ENCODE peak calls at places on chromosomes 16 and 17, in six cellular contexts. D, F, Z, E, J and X are unnamed samples.

GRCh38 chr16:57694556-57695377 is at the start of gene DRC7:
- DNase-seq in Z (no peak), J (no peak), D (peak; percentile 57), E (no peak), F (peak; percentile 25), X (peak; percentile 83)

GRCh38 chr17:45877467-45877866 is 16.9 kb upstream of the MAPT start:
- DNase-seq in F (no peak), E (no peak), J (no peak), Z (no peak), D (no peak), X (no peak)

GRCh38 chr16:84020353-84020752 is 22.2 kb downstream of the SLC38A8 start:
- DNase-seq in E (no peak), F (no peak), Z (no peak), D (no peak), J (no peak), X (no peak)

GRCh38 chr17:61846976-61847375 is 16.4 kb downstream of the BRIP1 start:
- DNase-seq in D (no peak), J (no peak), E (no peak), F (no peak), Z (no peak), X (no peak)

GRCh38 chr17:6506679-6507231 is 49.6 kb downstream of the PITPNM3 start:
- DNase-seq in Z (peak; percentile 78), F (peak; percentile 82), E (no peak), J (no peak), D (peak; percentile 45), X (no peak)

GRCh38 chr17:1362964-1363363 is 37.1 kb downstream of the YWHAE start:
- DNase-seq in F (peak; percentile 42), J (no peak), Z (no peak), D (no peak), E (no peak), X (no peak)

GRCh38 chr16:11143741-11144035 is 112.3 kb downstream of the SOCS1 start:
- DNase-seq in D (no peak), F (no peak), Z (no peak), E (no peak), J (no peak), X (no peak)

GRCh38 chr16:4212934-4213296 is 29.0 kb downstream of the SRL start:
- DNase-seq in Z (no peak), J (no peak), E (no peak), D (no peak), F (no peak), X (no peak)

GRCh38 chr16:81497690-81498089 is 53.1 kb downstream of the CMIP start:
- DNase-seq in E (no peak), J (no peak), D (no peak), Z (no peak), F (no peak), X (peak; percentile 80)

GRCh38 chr16:38941-39892 is 14.2 kb downstream of the POLR3K start:
- DNase-seq in E (no peak), J (no peak), D (peak; percentile 73), F (peak; percentile 77), Z (no peak), X (peak; percentile 92)

DNA sequence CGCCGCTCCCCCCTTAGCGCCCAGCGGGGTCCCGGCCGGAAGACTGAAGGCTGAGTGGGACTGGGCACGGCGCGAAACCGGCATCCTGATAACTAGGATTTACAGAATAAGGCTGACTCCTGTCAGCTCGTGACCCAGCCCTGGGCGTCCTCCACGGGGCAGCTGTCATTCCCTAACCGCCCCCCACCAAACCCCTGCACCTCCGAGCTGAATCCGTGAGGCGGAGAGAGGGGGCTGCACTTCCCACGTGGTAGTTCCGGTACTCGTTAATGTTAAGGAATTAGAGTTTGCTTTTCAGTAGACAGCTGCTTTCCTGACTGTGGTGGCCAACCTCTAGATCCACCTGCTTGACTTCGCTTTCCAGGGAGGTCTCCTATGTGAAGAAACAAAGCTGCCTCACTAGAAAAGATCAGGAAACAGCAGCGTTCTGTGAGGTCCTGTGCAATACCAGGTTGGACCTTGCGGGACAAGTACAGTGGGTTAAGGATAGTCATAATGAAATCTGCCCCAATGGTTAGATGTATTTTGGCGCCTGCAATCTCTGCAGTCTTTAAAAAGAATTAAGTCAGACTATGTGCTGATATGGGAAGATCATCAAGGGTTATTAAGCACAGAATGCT is 1.0 kb upstream of the WBP2 start:
- DNase-seq in D (peak; percentile 33), J (no peak), F (peak; percentile 51), E (no peak), Z (no peak), X (no peak)
- TF ChIP-seq POLR2AphosphoS5 in D (no peak), J (no peak), F (no peak), E (no peak), Z (no peak), X (no peak)

GRCh38 chr16:69440236-69440635 is 15.8 kb downstream of the CYB5B start:
- DNase-seq in D (no peak), E (no peak), F (no peak), Z (no peak), J (no peak), X (no peak)

GRCh38 chr16:69443809-69444611 is 19.6 kb downstream of the CYB5B start:
- DNase-seq in F (peak; percentile 27), Z (no peak), D (no peak), J (peak; percentile 15), E (peak; percentile 28), X (no peak)

GRCh38 chr16:69448470-69449193 is 24.2 kb downstream of the CYB5B start:
- DNase-seq in F (no peak), J (no peak), D (no peak), E (no peak), Z (no peak), X (no peak)

GRCh38 chr16:69444873-69445517 is 20.6 kb downstream of the CYB5B start:
- DNase-seq in D (no peak), Z (no peak), E (no peak), F (no peak), J (no peak), X (no peak)
- H3K4me3 ChIP-seq in D (peak overlapping the region; percentile 9), Z (peak overlapping the region; percentile 37), E (no peak overlapping the region), F (no peak overlapping the region), J (no peak overlapping the region), X (no peak overlapping the region)

GRCh38 chr17:31570231-31570630 is 178.8 kb downstream of the RAB11FIP4 start:
- DNase-seq in Z (no peak), J (no peak), E (no peak), D (no peak), F (no peak), X (no peak)
- TF ChIP-seq CTCF in Z (no peak), J (no peak), E (no peak), D (no peak), F (no peak), X (no peak)

GRCh38 chr16:74757347-74757746 is 17.3 kb downstream of the FA2H start:
- DNase-seq in E (no peak), D (no peak), F (no peak), J (no peak), Z (no peak), X (no peak)
- TF ChIP-seq POLR2AphosphoS5 in E (no peak), D (no peak), F (no peak), J (no peak), Z (no peak), X (no peak)

GRCh38 chr17:15441315-15441714 is 26.1 kb downstream of the CDRT4 start:
- DNase-seq in Z (no peak), E (no peak), D (no peak), F (no peak), J (no peak), X (no peak)

GRCh38 chr17:15440347-15440746 is 27.1 kb downstream of the CDRT4 start:
- DNase-seq in J (no peak), F (no peak), Z (no peak), D (no peak), E (no peak), X (no peak)

GRCh38 chr17:15431766-15432165 is 35.7 kb downstream of the CDRT4 start:
- DNase-seq in Z (no peak), F (no peak), E (no peak), D (no peak), J (no peak), X (no peak)

GRCh38 chr17:15432807-15433547 is 34.4 kb downstream of the CDRT4 start:
- DNase-seq in Z (no peak), D (no peak), F (no peak), J (no peak), E (no peak), X (no peak)

GRCh38 chr17:15436399-15437369 is 30.7 kb downstream of the CDRT4 start:
- DNase-seq in J (no peak), Z (no peak), E (no peak), D (peak; percentile 44), F (peak; percentile 63), X (no peak)
- H3K4me3 ChIP-seq in J (no peak overlapping the region), Z (no peak overlapping the region), E (no peak overlapping the region), D (no peak overlapping the region), F (no peak overlapping the region), X (no peak overlapping the region)